ENCODE peak calls at places on chromosomes 6 and 20, in ten cellular contexts. One of them, this sample, is unnamed.
A peak's percentile ranks its signal among the peaks of the same experiment; 100 is the strongest.

GRCh38 chr6:36836091-36836770 is 3.0 kb downstream of the CPNE5 start:
- DNase-seq in gastrocnemius medialis: no peak
- DNase-seq in effector memory CD4-positive, alpha-beta T cell: no peak
- DNase-seq in stomach: no peak
- DNase-seq in OCI-LY7: no peak
- DNase-seq in pancreas: no peak
- DNase-seq in thyroid gland: no peak
- DNase-seq in colonic mucosa: no peak
- DNase-seq in hepatocyte: no peak
- DNase-seq in mesendoderm: no peak
- DNase-seq in this sample: no peak

GRCh38 chr20:4468114-4468513 is 253.6 kb upstream of the PRND start:
- DNase-seq in mesendoderm: no peak
- DNase-seq in gastrocnemius medialis: no peak
- DNase-seq in colonic mucosa: no peak
- DNase-seq in effector memory CD4-positive, alpha-beta T cell: no peak
- DNase-seq in OCI-LY7: no peak
- DNase-seq in pancreas: no peak
- DNase-seq in stomach: no peak
- DNase-seq in thyroid gland: no peak
- DNase-seq in hepatocyte: no peak
- DNase-seq in this sample: no peak

GRCh38 chr6:4641461-4641860 is 134.7 kb upstream of the CDYL start:
- DNase-seq in pancreas: no peak
- DNase-seq in mesendoderm: no peak
- DNase-seq in hepatocyte: no peak
- DNase-seq in thyroid gland: no peak
- DNase-seq in OCI-LY7: no peak
- DNase-seq in stomach: no peak
- DNase-seq in gastrocnemius medialis: no peak
- DNase-seq in colonic mucosa: no peak
- DNase-seq in effector memory CD4-positive, alpha-beta T cell: no peak
- DNase-seq in this sample: no peak

GRCh38 chr6:52849137-52849536 is 8.5 kb upstream of the GSTA5 start:
- DNase-seq in thyroid gland: no peak
- DNase-seq in OCI-LY7: no peak
- DNase-seq in mesendoderm: no peak
- DNase-seq in gastrocnemius medialis: no peak
- DNase-seq in stomach: no peak
- DNase-seq in hepatocyte: no peak
- DNase-seq in colonic mucosa: no peak
- DNase-seq in effector memory CD4-positive, alpha-beta T cell: no peak
- DNase-seq in pancreas: no peak
- DNase-seq in this sample: no peak

GRCh38 chr6:6878921-6879585 is 228.7 kb upstream of the RREB1 start:
- DNase-seq in stomach: no peak
- DNase-seq in OCI-LY7: no peak
- DNase-seq in gastrocnemius medialis: no peak
- DNase-seq in thyroid gland: no peak
- DNase-seq in hepatocyte: peak; percentile 31
- DNase-seq in colonic mucosa: peak; percentile 46
- DNase-seq in pancreas: no peak
- DNase-seq in mesendoderm: no peak
- DNase-seq in effector memory CD4-positive, alpha-beta T cell: no peak
- DNase-seq in this sample: no peak

GRCh38 chr6:106161475-106161874 is 75.3 kb downstream of the PRDM1 start:
- DNase-seq in mesendoderm: no peak
- DNase-seq in hepatocyte: no peak
- DNase-seq in pancreas: no peak
- DNase-seq in effector memory CD4-positive, alpha-beta T cell: no peak
- DNase-seq in gastrocnemius medialis: no peak
- DNase-seq in thyroid gland: no peak
- DNase-seq in colonic mucosa: no peak
- DNase-seq in OCI-LY7: no peak
- DNase-seq in stomach: no peak
- DNase-seq in this sample: no peak

GRCh38 chr20:45833030-45833882 is at the start of gene SNX21:
- DNase-seq in stomach: peak; percentile 77
- DNase-seq in thyroid gland: peak; percentile 79
- DNase-seq in OCI-LY7: no peak
- DNase-seq in pancreas: peak; percentile 73
- DNase-seq in colonic mucosa: peak; percentile 81
- DNase-seq in gastrocnemius medialis: peak; percentile 87
- DNase-seq in mesendoderm: peak; percentile 88
- DNase-seq in effector memory CD4-positive, alpha-beta T cell: no peak
- DNase-seq in hepatocyte: peak; percentile 91
- DNase-seq in this sample: peak; percentile 95

GRCh38 chr20:52622086-52622485 is 350.1 kb upstream of the TSHZ2 start:
- DNase-seq in effector memory CD4-positive, alpha-beta T cell: no peak
- DNase-seq in stomach: no peak
- DNase-seq in colonic mucosa: no peak
- DNase-seq in mesendoderm: peak; percentile 19
- DNase-seq in thyroid gland: no peak
- DNase-seq in gastrocnemius medialis: no peak
- DNase-seq in OCI-LY7: no peak
- DNase-seq in pancreas: no peak
- DNase-seq in hepatocyte: no peak
- DNase-seq in this sample: no peak

GRCh38 chr6:139693735-139694134 is 319.3 kb upstream of the CITED2 start:
- DNase-seq in pancreas: no peak
- DNase-seq in stomach: no peak
- DNase-seq in colonic mucosa: no peak
- DNase-seq in thyroid gland: no peak
- DNase-seq in hepatocyte: no peak
- DNase-seq in gastrocnemius medialis: no peak
- DNase-seq in OCI-LY7: no peak
- DNase-seq in mesendoderm: no peak
- DNase-seq in effector memory CD4-positive, alpha-beta T cell: no peak
- DNase-seq in this sample: no peak

GRCh38 chr20:63708301-63709148 is 686 bp downstream of the ZGPAT start:
- DNase-seq in OCI-LY7: no peak
- DNase-seq in mesendoderm: no peak
- DNase-seq in thyroid gland: no peak
- DNase-seq in colonic mucosa: no peak
- DNase-seq in effector memory CD4-positive, alpha-beta T cell: no peak
- DNase-seq in pancreas: peak; percentile 33
- DNase-seq in stomach: no peak
- DNase-seq in hepatocyte: peak; percentile 47
- DNase-seq in gastrocnemius medialis: no peak
- DNase-seq in this sample: peak; percentile 74

GRCh38 chr6:107812370-107812769 is 11.7 kb downstream of the SCML4 start:
- DNase-seq in mesendoderm: no peak
- DNase-seq in effector memory CD4-positive, alpha-beta T cell: no peak
- DNase-seq in pancreas: no peak
- DNase-seq in hepatocyte: no peak
- DNase-seq in gastrocnemius medialis: no peak
- DNase-seq in OCI-LY7: no peak
- DNase-seq in colonic mucosa: no peak
- DNase-seq in stomach: no peak
- DNase-seq in thyroid gland: no peak
- DNase-seq in this sample: peak; percentile 29

GRCh38 chr6:143697401-143697800 is 19.6 kb downstream of the PHACTR2 start:
- DNase-seq in thyroid gland: no peak
- DNase-seq in hepatocyte: no peak
- DNase-seq in mesendoderm: no peak
- DNase-seq in OCI-LY7: no peak
- DNase-seq in gastrocnemius medialis: no peak
- DNase-seq in pancreas: no peak
- DNase-seq in effector memory CD4-positive, alpha-beta T cell: no peak
- DNase-seq in colonic mucosa: no peak
- DNase-seq in stomach: no peak
- DNase-seq in this sample: no peak

GRCh38 chr20:50713677-50714101 is 17.7 kb upstream of the PARD6B start:
- DNase-seq in stomach: peak; percentile 60
- DNase-seq in pancreas: peak; percentile 51
- DNase-seq in colonic mucosa: no peak
- DNase-seq in OCI-LY7: no peak
- DNase-seq in effector memory CD4-positive, alpha-beta T cell: no peak
- DNase-seq in gastrocnemius medialis: no peak
- DNase-seq in thyroid gland: no peak
- DNase-seq in hepatocyte: peak; percentile 59
- DNase-seq in mesendoderm: peak; percentile 83
- DNase-seq in this sample: no peak

DNA sequence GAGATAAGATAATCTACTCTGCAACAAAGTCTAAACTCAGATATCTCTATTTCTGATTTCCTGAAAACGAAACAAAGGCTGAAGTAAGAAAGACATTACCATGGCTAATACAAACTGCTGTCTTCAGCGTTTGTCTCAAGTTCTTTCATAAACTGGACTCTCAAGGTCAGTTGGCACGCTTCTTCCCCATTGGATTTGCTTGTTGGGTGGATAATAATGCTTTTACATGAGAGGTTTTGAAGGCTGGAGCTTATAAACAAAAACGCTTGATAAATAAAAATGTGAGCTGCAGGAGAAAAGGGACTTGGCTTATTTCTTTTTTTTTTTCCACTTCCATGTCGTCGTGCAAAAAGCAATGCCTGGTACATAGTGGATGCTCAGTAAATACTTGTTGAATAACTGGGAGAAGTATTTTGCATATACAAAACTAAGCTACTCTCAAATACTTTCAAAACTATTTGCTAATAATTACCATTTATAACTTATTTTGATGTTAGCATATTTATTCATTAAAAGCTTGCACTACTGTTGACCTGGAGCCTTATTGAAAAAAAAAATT is 65.7 kb upstream of the EEF1A1 start:
- DNase-seq in colonic mucosa: no peak
- DNase-seq in mesendoderm: no peak
- DNase-seq in stomach: no peak
- DNase-seq in pancreas: no peak
- DNase-seq in effector memory CD4-positive, alpha-beta T cell: no peak
- DNase-seq in thyroid gland: peak; percentile 34
- DNase-seq in OCI-LY7: no peak
- DNase-seq in gastrocnemius medialis: no peak
- DNase-seq in hepatocyte: no peak
- DNase-seq in this sample: no peak
- H3K4me3 ChIP-seq in colonic mucosa: no peak overlapping the region
- H3K4me3 ChIP-seq in mesendoderm: no peak overlapping the region
- H3K4me3 ChIP-seq in stomach: peak overlapping the region; percentile 18
- H3K4me3 ChIP-seq in pancreas: no peak overlapping the region
- H3K4me3 ChIP-seq in effector memory CD4-positive, alpha-beta T cell: peak overlapping the region; percentile 31
- H3K4me3 ChIP-seq in thyroid gland: no peak overlapping the region
- H3K4me3 ChIP-seq in OCI-LY7: peak overlapping the region; percentile 56
- H3K4me3 ChIP-seq in gastrocnemius medialis: peak overlapping the region; percentile 23
- H3K4me3 ChIP-seq in hepatocyte: no peak overlapping the region
- H3K4me3 ChIP-seq in this sample: peak overlapping the region; percentile 48

GRCh38 chr6:113595921-113596376 is 261.2 kb upstream of the MARCKS start:
- DNase-seq in colonic mucosa: peak; percentile 41
- DNase-seq in stomach: no peak
- DNase-seq in mesendoderm: no peak
- DNase-seq in gastrocnemius medialis: no peak
- DNase-seq in thyroid gland: no peak
- DNase-seq in OCI-LY7: no peak
- DNase-seq in pancreas: peak; percentile 20
- DNase-seq in effector memory CD4-positive, alpha-beta T cell: no peak
- DNase-seq in hepatocyte: no peak
- DNase-seq in this sample: no peak

GRCh38 chr6:113596907-113597583 is 260.1 kb upstream of the MARCKS start:
- DNase-seq in gastrocnemius medialis: no peak
- DNase-seq in thyroid gland: no peak
- DNase-seq in mesendoderm: no peak
- DNase-seq in colonic mucosa: no peak
- DNase-seq in hepatocyte: no peak
- DNase-seq in stomach: peak; percentile 35
- DNase-seq in effector memory CD4-positive, alpha-beta T cell: no peak
- DNase-seq in pancreas: peak; percentile 52
- DNase-seq in OCI-LY7: peak; percentile 11
- DNase-seq in this sample: no peak

GRCh38 chr6:113598786-113599185 is 258.4 kb upstream of the MARCKS start:
- DNase-seq in stomach: no peak
- DNase-seq in colonic mucosa: no peak
- DNase-seq in OCI-LY7: no peak
- DNase-seq in gastrocnemius medialis: no peak
- DNase-seq in hepatocyte: no peak
- DNase-seq in thyroid gland: no peak
- DNase-seq in mesendoderm: no peak
- DNase-seq in pancreas: no peak
- DNase-seq in effector memory CD4-positive, alpha-beta T cell: no peak
- DNase-seq in this sample: no peak

GRCh38 chr6:113594726-113595125 is 262.4 kb upstream of the MARCKS start:
- DNase-seq in pancreas: no peak
- DNase-seq in mesendoderm: no peak
- DNase-seq in effector memory CD4-positive, alpha-beta T cell: no peak
- DNase-seq in stomach: no peak
- DNase-seq in gastrocnemius medialis: no peak
- DNase-seq in hepatocyte: no peak
- DNase-seq in OCI-LY7: peak; percentile 5
- DNase-seq in colonic mucosa: no peak
- DNase-seq in thyroid gland: no peak
- DNase-seq in this sample: no peak

DNA sequence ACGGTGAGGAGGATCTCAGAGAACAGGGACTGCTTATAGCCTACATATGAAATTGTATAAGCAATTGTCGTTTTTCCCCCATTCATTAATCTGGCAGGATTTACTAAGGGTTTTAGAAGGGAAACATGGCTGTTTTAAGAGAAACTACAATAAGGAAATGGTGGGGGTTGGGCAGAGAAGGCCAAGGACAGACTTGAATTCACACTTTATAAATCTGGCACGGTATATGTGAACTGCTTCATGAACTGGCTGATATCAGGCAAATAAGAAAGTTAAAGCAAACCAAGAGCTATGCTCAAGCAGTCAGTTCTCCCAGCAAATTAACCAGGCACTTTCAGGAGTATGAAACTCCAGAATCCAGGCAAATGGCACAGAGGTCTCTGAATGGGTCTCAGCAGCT is 260.7 kb upstream of the MARCKS start:
- DNase-seq in colonic mucosa: no peak
- DNase-seq in effector memory CD4-positive, alpha-beta T cell: no peak
- DNase-seq in mesendoderm: no peak
- DNase-seq in hepatocyte: no peak
- DNase-seq in gastrocnemius medialis: no peak
- DNase-seq in stomach: no peak
- DNase-seq in OCI-LY7: no peak
- DNase-seq in pancreas: peak; percentile 13
- DNase-seq in thyroid gland: no peak
- DNase-seq in this sample: no peak
- H3K27ac ChIP-seq in colonic mucosa: peak overlapping the region; percentile 25
- H3K27ac ChIP-seq in effector memory CD4-positive, alpha-beta T cell: no peak overlapping the region
- H3K27ac ChIP-seq in mesendoderm: no peak overlapping the region
- H3K27ac ChIP-seq in hepatocyte: peak overlapping the region; percentile 76
- H3K27ac ChIP-seq in gastrocnemius medialis: peak overlapping the region; percentile 59
- H3K27ac ChIP-seq in stomach: peak overlapping the region; percentile 71
- H3K27ac ChIP-seq in OCI-LY7: no peak overlapping the region
- H3K27ac ChIP-seq in pancreas: peak overlapping the region; percentile 57
- H3K27ac ChIP-seq in thyroid gland: no peak overlapping the region
- H3K27ac ChIP-seq in this sample: no peak overlapping the region

GRCh38 chr6:43953256-43953655 is 174.0 kb downstream of the MRPL14 start:
- DNase-seq in gastrocnemius medialis: no peak
- DNase-seq in effector memory CD4-positive, alpha-beta T cell: no peak
- DNase-seq in colonic mucosa: no peak
- DNase-seq in pancreas: no peak
- DNase-seq in hepatocyte: no peak
- DNase-seq in stomach: no peak
- DNase-seq in OCI-LY7: no peak
- DNase-seq in mesendoderm: no peak
- DNase-seq in thyroid gland: no peak
- DNase-seq in this sample: no peak
- H3K4me3 ChIP-seq in gastrocnemius medialis: no peak overlapping the region
- H3K4me3 ChIP-seq in effector memory CD4-positive, alpha-beta T cell: no peak overlapping the region
- H3K4me3 ChIP-seq in colonic mucosa: no peak overlapping the region
- H3K4me3 ChIP-seq in pancreas: no peak overlapping the region
- H3K4me3 ChIP-seq in hepatocyte: no peak overlapping the region
- H3K4me3 ChIP-seq in stomach: no peak overlapping the region
- H3K4me3 ChIP-seq in OCI-LY7: no peak overlapping the region
- H3K4me3 ChIP-seq in mesendoderm: no peak overlapping the region
- H3K4me3 ChIP-seq in thyroid gland: no peak overlapping the region
- H3K4me3 ChIP-seq in this sample: no peak overlapping the region

GRCh38 chr6:127581576-127581975 is 4.6 kb downstream of the C6orf58 start:
- DNase-seq in gastrocnemius medialis: no peak
- DNase-seq in effector memory CD4-positive, alpha-beta T cell: no peak
- DNase-seq in pancreas: no peak
- DNase-seq in OCI-LY7: no peak
- DNase-seq in stomach: no peak
- DNase-seq in colonic mucosa: no peak
- DNase-seq in mesendoderm: no peak
- DNase-seq in hepatocyte: no peak
- DNase-seq in thyroid gland: no peak
- DNase-seq in this sample: no peak
- H3K27ac ChIP-seq in gastrocnemius medialis: no peak overlapping the region
- H3K27ac ChIP-seq in effector memory CD4-positive, alpha-beta T cell: no peak overlapping the region
- H3K27ac ChIP-seq in pancreas: no peak overlapping the region
- H3K27ac ChIP-seq in OCI-LY7: no peak overlapping the region
- H3K27ac ChIP-seq in stomach: no peak overlapping the region
- H3K27ac ChIP-seq in colonic mucosa: no peak overlapping the region
- H3K27ac ChIP-seq in mesendoderm: no peak overlapping the region
- H3K27ac ChIP-seq in hepatocyte: no peak overlapping the region
- H3K27ac ChIP-seq in thyroid gland: no peak overlapping the region
- H3K27ac ChIP-seq in this sample: no peak overlapping the region

This sample was measured in coronary artery.